ENCODE peak calls at places on chromosome 14, in eight cellular contexts. One of them, this sample, is unnamed.

GRCh38 chr14:75274899-75275569 is 3.6 kb upstream of the FOS start:
- DNase-seq in cardiac muscle cell: no peak
- DNase-seq in esophagus muscularis mucosa: no peak
- DNase-seq in astrocyte of the spinal cord: peak
- DNase-seq in progenitor cell of endocrine pancreas: no peak
- DNase-seq in mammary epithelial cell: no peak
- DNase-seq in foreskin fibroblast: no peak
- DNase-seq in choroid plexus epithelial cell: peak
- DNase-seq in this sample: no peak

GRCh38 chr14:63922696-63923421 is 70.1 kb downstream of the SYNE2 start:
- DNase-seq in astrocyte of the spinal cord: no peak
- DNase-seq in choroid plexus epithelial cell: peak
- DNase-seq in cardiac muscle cell: peak
- DNase-seq in progenitor cell of endocrine pancreas: no peak
- DNase-seq in foreskin fibroblast: no peak
- DNase-seq in mammary epithelial cell: peak
- DNase-seq in esophagus muscularis mucosa: peak
- DNase-seq in this sample: no peak

GRCh38 chr14:88729159-88729558 is 63.6 kb downstream of the EML5 start:
- DNase-seq in esophagus muscularis mucosa: no peak
- DNase-seq in mammary epithelial cell: no peak
- DNase-seq in choroid plexus epithelial cell: peak
- DNase-seq in foreskin fibroblast: no peak
- DNase-seq in astrocyte of the spinal cord: no peak
- DNase-seq in progenitor cell of endocrine pancreas: no peak
- DNase-seq in cardiac muscle cell: no peak
- DNase-seq in this sample: no peak

GRCh38 chr14:53493895-53494294 is 340.8 kb upstream of the DDHD1 start:
- DNase-seq in mammary epithelial cell: no peak
- DNase-seq in cardiac muscle cell: no peak
- DNase-seq in progenitor cell of endocrine pancreas: no peak
- DNase-seq in astrocyte of the spinal cord: no peak
- DNase-seq in esophagus muscularis mucosa: no peak
- DNase-seq in choroid plexus epithelial cell: no peak
- DNase-seq in foreskin fibroblast: no peak
- DNase-seq in this sample: no peak

GRCh38 chr14:72611506-72611905 is 282.4 kb downstream of the DPF3 start:
- DNase-seq in choroid plexus epithelial cell: no peak
- DNase-seq in foreskin fibroblast: no peak
- DNase-seq in cardiac muscle cell: no peak
- DNase-seq in mammary epithelial cell: no peak
- DNase-seq in progenitor cell of endocrine pancreas: no peak
- DNase-seq in astrocyte of the spinal cord: no peak
- DNase-seq in esophagus muscularis mucosa: peak
- DNase-seq in this sample: peak

GRCh38 chr14:83611906-83612305 is 1918.0 kb upstream of the FLRT2 start:
- DNase-seq in astrocyte of the spinal cord: no peak
- DNase-seq in esophagus muscularis mucosa: no peak
- DNase-seq in choroid plexus epithelial cell: no peak
- DNase-seq in mammary epithelial cell: no peak
- DNase-seq in cardiac muscle cell: no peak
- DNase-seq in progenitor cell of endocrine pancreas: no peak
- DNase-seq in foreskin fibroblast: no peak
- DNase-seq in this sample: no peak

GRCh38 chr14:47715330-47715729 is 39.9 kb upstream of the MDGA2 start:
- DNase-seq in astrocyte of the spinal cord: peak
- DNase-seq in progenitor cell of endocrine pancreas: no peak
- DNase-seq in esophagus muscularis mucosa: no peak
- DNase-seq in cardiac muscle cell: no peak
- DNase-seq in foreskin fibroblast: no peak
- DNase-seq in choroid plexus epithelial cell: peak
- DNase-seq in mammary epithelial cell: no peak
- DNase-seq in this sample: no peak

GRCh38 chr14:21536395-21537087 is 10.4 kb upstream of the SALL2 start:
- DNase-seq in astrocyte of the spinal cord: no peak
- DNase-seq in cardiac muscle cell: no peak
- DNase-seq in foreskin fibroblast: no peak
- DNase-seq in progenitor cell of endocrine pancreas: no peak
- DNase-seq in choroid plexus epithelial cell: no peak
- DNase-seq in esophagus muscularis mucosa: no peak
- DNase-seq in mammary epithelial cell: no peak
- DNase-seq in this sample: no peak

GRCh38 chr14:73829526-73830431 is 21.9 kb upstream of the PTGR2 start:
- DNase-seq in esophagus muscularis mucosa: no peak
- DNase-seq in progenitor cell of endocrine pancreas: no peak
- DNase-seq in foreskin fibroblast: peak
- DNase-seq in mammary epithelial cell: peak
- DNase-seq in cardiac muscle cell: peak
- DNase-seq in choroid plexus epithelial cell: peak
- DNase-seq in astrocyte of the spinal cord: peak
- DNase-seq in this sample: no peak

GRCh38 chr14:69610859-69611263 is 535 bp upstream of the SUSD6 start:
- DNase-seq in foreskin fibroblast: no peak
- DNase-seq in astrocyte of the spinal cord: no peak
- DNase-seq in cardiac muscle cell: no peak
- DNase-seq in mammary epithelial cell: no peak
- DNase-seq in choroid plexus epithelial cell: peak
- DNase-seq in esophagus muscularis mucosa: no peak
- DNase-seq in progenitor cell of endocrine pancreas: no peak
- DNase-seq in this sample: no peak

GRCh38 chr14:56949828-56950227 is 139.5 kb upstream of the OTX2 start:
- DNase-seq in choroid plexus epithelial cell: peak
- DNase-seq in cardiac muscle cell: no peak
- DNase-seq in mammary epithelial cell: no peak
- DNase-seq in astrocyte of the spinal cord: no peak
- DNase-seq in progenitor cell of endocrine pancreas: no peak
- DNase-seq in foreskin fibroblast: no peak
- DNase-seq in esophagus muscularis mucosa: no peak
- DNase-seq in this sample: no peak

GRCh38 chr14:96843137-96843536 is 46.0 kb downstream of the VRK1 start:
- DNase-seq in foreskin fibroblast: no peak
- DNase-seq in cardiac muscle cell: no peak
- DNase-seq in esophagus muscularis mucosa: no peak
- DNase-seq in astrocyte of the spinal cord: no peak
- DNase-seq in progenitor cell of endocrine pancreas: no peak
- DNase-seq in mammary epithelial cell: no peak
- DNase-seq in choroid plexus epithelial cell: no peak
- DNase-seq in this sample: no peak

GRCh38 chr14:61296707-61297502 is 15.8 kb upstream of the TMEM30B start:
- DNase-seq in progenitor cell of endocrine pancreas: no peak
- DNase-seq in cardiac muscle cell: peak
- DNase-seq in choroid plexus epithelial cell: peak
- DNase-seq in mammary epithelial cell: peak
- DNase-seq in esophagus muscularis mucosa: peak
- DNase-seq in foreskin fibroblast: peak
- DNase-seq in astrocyte of the spinal cord: peak
- DNase-seq in this sample: no peak

DNA sequence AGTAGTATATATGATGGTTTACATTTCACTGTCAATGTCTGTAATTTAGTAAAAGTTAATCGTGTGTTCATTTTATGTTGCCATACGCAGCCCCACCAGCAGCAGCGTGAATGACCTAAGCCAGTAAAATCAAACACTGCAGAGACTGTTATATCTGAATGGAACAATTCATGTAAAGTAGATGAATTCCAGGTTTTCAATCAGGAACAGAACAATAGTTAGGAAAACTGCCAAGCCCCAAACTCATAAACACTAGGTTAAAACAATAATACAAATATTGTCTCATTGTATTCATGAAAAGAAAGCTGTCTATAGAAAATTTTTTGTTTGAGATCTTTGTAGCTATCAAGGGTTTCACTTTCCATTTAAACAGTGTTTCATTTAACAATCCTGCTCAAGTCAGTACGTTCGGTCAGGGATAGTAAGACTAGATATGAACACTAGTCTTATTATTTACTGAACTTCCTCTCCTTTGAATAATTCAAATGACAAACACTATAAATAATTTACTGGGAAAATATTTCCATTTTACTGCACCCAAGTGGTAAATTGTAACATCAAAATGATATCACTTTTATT is 256.8 kb upstream of the FLRT2 start:
- DNase-seq in choroid plexus epithelial cell: peak
- DNase-seq in astrocyte of the spinal cord: no peak
- DNase-seq in foreskin fibroblast: no peak
- DNase-seq in cardiac muscle cell: peak
- DNase-seq in mammary epithelial cell: no peak
- DNase-seq in progenitor cell of endocrine pancreas: no peak
- DNase-seq in esophagus muscularis mucosa: no peak
- DNase-seq in this sample: no peak
- TF ChIP-seq CTCF in choroid plexus epithelial cell: no peak
- TF ChIP-seq CTCF in astrocyte of the spinal cord: no peak
- TF ChIP-seq CTCF in foreskin fibroblast: no peak
- TF ChIP-seq CTCF in cardiac muscle cell: no peak
- TF ChIP-seq CTCF in mammary epithelial cell: no peak
- TF ChIP-seq CTCF in progenitor cell of endocrine pancreas: no peak
- TF ChIP-seq CTCF in esophagus muscularis mucosa: no peak
- TF ChIP-seq CTCF in this sample: no peak

GRCh38 chr14:101082436-101083384 is 179.2 kb upstream of the RTL1 start:
- DNase-seq in cardiac muscle cell: no peak
- DNase-seq in progenitor cell of endocrine pancreas: no peak
- DNase-seq in choroid plexus epithelial cell: no peak
- DNase-seq in astrocyte of the spinal cord: no peak
- DNase-seq in mammary epithelial cell: no peak
- DNase-seq in foreskin fibroblast: no peak
- DNase-seq in esophagus muscularis mucosa: peak
- DNase-seq in this sample: peak

GRCh38 chr14:101084436-101084826 is 180.9 kb upstream of the RTL1 start:
- DNase-seq in esophagus muscularis mucosa: peak
- DNase-seq in foreskin fibroblast: no peak
- DNase-seq in astrocyte of the spinal cord: no peak
- DNase-seq in progenitor cell of endocrine pancreas: no peak
- DNase-seq in choroid plexus epithelial cell: no peak
- DNase-seq in mammary epithelial cell: no peak
- DNase-seq in cardiac muscle cell: no peak
- DNase-seq in this sample: peak

GRCh38 chr14:101082036-101082435 is 178.5 kb upstream of the RTL1 start:
- DNase-seq in progenitor cell of endocrine pancreas: no peak
- DNase-seq in cardiac muscle cell: no peak
- DNase-seq in astrocyte of the spinal cord: no peak
- DNase-seq in mammary epithelial cell: no peak
- DNase-seq in choroid plexus epithelial cell: no peak
- DNase-seq in foreskin fibroblast: no peak
- DNase-seq in esophagus muscularis mucosa: peak
- DNase-seq in this sample: no peak

GRCh38 chr14:101080922-101081593 is 177.5 kb upstream of the RTL1 start:
- DNase-seq in choroid plexus epithelial cell: no peak
- DNase-seq in cardiac muscle cell: no peak
- DNase-seq in esophagus muscularis mucosa: no peak
- DNase-seq in foreskin fibroblast: no peak
- DNase-seq in mammary epithelial cell: no peak
- DNase-seq in astrocyte of the spinal cord: no peak
- DNase-seq in progenitor cell of endocrine pancreas: no peak
- DNase-seq in this sample: no peak

GRCh38 chr14:101083564-101084435 is 180.3 kb upstream of the RTL1 start:
- DNase-seq in esophagus muscularis mucosa: no peak
- DNase-seq in foreskin fibroblast: no peak
- DNase-seq in astrocyte of the spinal cord: no peak
- DNase-seq in progenitor cell of endocrine pancreas: no peak
- DNase-seq in mammary epithelial cell: no peak
- DNase-seq in cardiac muscle cell: no peak
- DNase-seq in choroid plexus epithelial cell: no peak
- DNase-seq in this sample: peak
- TF ChIP-seq CTCF in esophagus muscularis mucosa: no peak
- TF ChIP-seq CTCF in foreskin fibroblast: no peak
- TF ChIP-seq CTCF in astrocyte of the spinal cord: peak
- TF ChIP-seq CTCF in progenitor cell of endocrine pancreas: peak
- TF ChIP-seq CTCF in mammary epithelial cell: peak
- TF ChIP-seq CTCF in cardiac muscle cell: peak
- TF ChIP-seq CTCF in choroid plexus epithelial cell: peak
- TF ChIP-seq CTCF in this sample: no peak

GRCh38 chr14:93332853-93333630 is at the start of gene BTBD7:
- DNase-seq in choroid plexus epithelial cell: peak
- DNase-seq in mammary epithelial cell: peak
- DNase-seq in foreskin fibroblast: peak
- DNase-seq in esophagus muscularis mucosa: peak
- DNase-seq in progenitor cell of endocrine pancreas: peak
- DNase-seq in cardiac muscle cell: peak
- DNase-seq in astrocyte of the spinal cord: peak
- DNase-seq in this sample: peak
- TF ChIP-seq CTCF in choroid plexus epithelial cell: peak
- TF ChIP-seq CTCF in mammary epithelial cell: peak
- TF ChIP-seq CTCF in foreskin fibroblast: no peak
- TF ChIP-seq CTCF in esophagus muscularis mucosa: no peak
- TF ChIP-seq CTCF in progenitor cell of endocrine pancreas: peak
- TF ChIP-seq CTCF in cardiac muscle cell: no peak
- TF ChIP-seq CTCF in astrocyte of the spinal cord: peak
- TF ChIP-seq CTCF in this sample: peak

GRCh38 chr14:104792945-104793702 is 2.4 kb downstream of the AKT1 start:
- DNase-seq in astrocyte of the spinal cord: no peak
- DNase-seq in progenitor cell of endocrine pancreas: no peak
- DNase-seq in mammary epithelial cell: no peak
- DNase-seq in choroid plexus epithelial cell: no peak
- DNase-seq in cardiac muscle cell: no peak
- DNase-seq in esophagus muscularis mucosa: no peak
- DNase-seq in foreskin fibroblast: no peak
- DNase-seq in this sample: no peak
- TF ChIP-seq CTCF in astrocyte of the spinal cord: peak
- TF ChIP-seq CTCF in progenitor cell of endocrine pancreas: peak
- TF ChIP-seq CTCF in mammary epithelial cell: peak
- TF ChIP-seq CTCF in choroid plexus epithelial cell: peak
- TF ChIP-seq CTCF in cardiac muscle cell: no peak
- TF ChIP-seq CTCF in esophagus muscularis mucosa: no peak
- TF ChIP-seq CTCF in foreskin fibroblast: no peak
- TF ChIP-seq CTCF in this sample: no peak

GRCh38 chr14:94717808-94718207 is 52.1 kb downstream of the GSC start:
- DNase-seq in mammary epithelial cell: no peak
- DNase-seq in foreskin fibroblast: no peak
- DNase-seq in choroid plexus epithelial cell: peak
- DNase-seq in progenitor cell of endocrine pancreas: no peak
- DNase-seq in cardiac muscle cell: no peak
- DNase-seq in esophagus muscularis mucosa: no peak
- DNase-seq in astrocyte of the spinal cord: no peak
- DNase-seq in this sample: no peak

GRCh38 chr14:94722397-94722796 is 47.5 kb downstream of the GSC start:
- DNase-seq in astrocyte of the spinal cord: no peak
- DNase-seq in esophagus muscularis mucosa: no peak
- DNase-seq in progenitor cell of endocrine pancreas: no peak
- DNase-seq in foreskin fibroblast: no peak
- DNase-seq in cardiac muscle cell: no peak
- DNase-seq in mammary epithelial cell: no peak
- DNase-seq in choroid plexus epithelial cell: no peak
- DNase-seq in this sample: no peak

GRCh38 chr14:94713115-94713514 is 56.8 kb downstream of the GSC start:
- DNase-seq in cardiac muscle cell: no peak
- DNase-seq in esophagus muscularis mucosa: no peak
- DNase-seq in foreskin fibroblast: no peak
- DNase-seq in mammary epithelial cell: no peak
- DNase-seq in astrocyte of the spinal cord: no peak
- DNase-seq in progenitor cell of endocrine pancreas: no peak
- DNase-seq in choroid plexus epithelial cell: no peak
- DNase-seq in this sample: no peak

DNA sequence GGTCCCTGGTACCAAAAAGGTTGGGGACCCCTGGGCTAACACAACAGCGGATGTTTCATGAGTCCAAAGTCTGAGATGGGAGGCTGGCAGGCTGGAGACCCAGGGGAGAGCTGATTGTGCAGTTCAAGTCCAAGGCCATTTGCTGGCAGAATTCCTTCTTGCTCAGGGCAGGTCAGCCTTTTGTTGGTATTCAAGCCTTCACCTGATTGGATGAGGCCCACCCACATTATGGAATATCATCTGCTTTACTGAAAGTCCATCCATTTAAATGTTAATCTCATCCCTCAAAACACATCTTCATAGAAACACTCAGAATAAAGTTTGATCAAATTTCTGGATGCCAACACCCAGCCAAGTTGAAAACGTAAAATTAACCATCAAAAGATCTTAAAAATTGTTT is 52.9 kb downstream of the GSC start:
- DNase-seq in cardiac muscle cell: no peak
- DNase-seq in astrocyte of the spinal cord: no peak
- DNase-seq in mammary epithelial cell: no peak
- DNase-seq in choroid plexus epithelial cell: no peak
- DNase-seq in esophagus muscularis mucosa: no peak
- DNase-seq in foreskin fibroblast: no peak
- DNase-seq in progenitor cell of endocrine pancreas: no peak
- DNase-seq in this sample: no peak
- TF ChIP-seq CTCF in cardiac muscle cell: no peak
- TF ChIP-seq CTCF in astrocyte of the spinal cord: no peak
- TF ChIP-seq CTCF in mammary epithelial cell: no peak
- TF ChIP-seq CTCF in choroid plexus epithelial cell: no peak
- TF ChIP-seq CTCF in esophagus muscularis mucosa: no peak
- TF ChIP-seq CTCF in foreskin fibroblast: no peak
- TF ChIP-seq CTCF in progenitor cell of endocrine pancreas: no peak
- TF ChIP-seq CTCF in this sample: no peak

This sample was measured in osteocyte.